ENCODE peak calls at places on chromosomes 4 and X, in six cellular contexts. J is nephron progenitor cell, H is foreskin fibroblast, K is GM13976, G is RWPE1, T is tibial artery. E is an unnamed sample.

GRCh38 chrX:6266041-6266440 is 37.4 kb upstream of the NLGN4X start:
- DNase-seq in H (no peak), K (no peak), T (no peak), G (no peak), J (no peak), E (no peak)

GRCh38 chrX:12614266-12614665 is 176.9 kb upstream of the PRPS2 start:
- DNase-seq in H (no peak), K (no peak), G (peak; percentile 1), J (no peak), T (no peak), E (no peak)

GRCh38 chrX:75038925-75039324 is 113.7 kb upstream of the NEXMIF start:
- DNase-seq in J (no peak), G (no peak), T (no peak), H (peak; percentile 4), K (peak; percentile 3), E (no peak)

GRCh38 chr4:112523008-112523440 is 7.0 kb upstream of the NEUROG2 start:
- DNase-seq in T (no peak), J (peak; percentile 67), H (peak; percentile 73), G (no peak), K (peak; percentile 68), E (no peak)

GRCh38 chr4:86482851-86483490 is 111.1 kb upstream of the PTPN13 start:
- DNase-seq in T (no peak), K (no peak), J (peak; percentile 36), G (no peak), H (peak; percentile 21), E (no peak)

GRCh38 chrX:29044802-29045201 is 457.6 kb downstream of the IL1RAPL1 start:
- DNase-seq in T (no peak), H (no peak), G (no peak), K (no peak), J (no peak), E (no peak)

GRCh38 chrX:154840856-154841255 is 6.4 kb upstream of the SMIM9 start:
- DNase-seq in G (peak; percentile 8), J (no peak), K (peak; percentile 45), H (peak; percentile 62), T (no peak), E (no peak)

GRCh38 chr4:185868983-185869938 is 57.3 kb upstream of the SORBS2 start:
- DNase-seq in J (no peak), K (no peak), T (no peak), H (no peak), G (no peak), E (no peak)

GRCh38 chr4:188242041-188242440 is 102.8 kb downstream of the TRIML1 start:
- DNase-seq in H (no peak), G (no peak), K (no peak), T (no peak), J (no peak), E (no peak)

GRCh38 chr4:42750091-42750490 is 93.2 kb upstream of the ATP8A1 start:
- DNase-seq in G (no peak), K (no peak), H (no peak), T (no peak), J (no peak), E (no peak)

GRCh38 chr4:17580969-17581368 is 4.0 kb downstream of the LAP3 start:
- DNase-seq in K (no peak), H (peak; percentile 41), T (no peak), J (no peak), G (no peak), E (no peak)

GRCh38 chrX:47191331-47191730 is 2.3 kb upstream of the UBA1 start:
- DNase-seq in K (no peak), T (peak; percentile 24), H (peak; percentile 41), G (peak; percentile 45), J (peak; percentile 23), E (no peak)

GRCh38 chr4:14177987-14178386 is 550.5 kb upstream of the BOD1L1 start:
- DNase-seq in K (no peak), G (no peak), T (no peak), J (no peak), H (no peak), E (no peak)

GRCh38 chr4:53500552-53500951 is 90.7 kb downstream of the LNX1 start:
- DNase-seq in G (no peak), T (no peak), H (no peak), K (no peak), J (no peak), E (no peak)

GRCh38 chr4:173057442-173057841 is 111.2 kb upstream of the GALNT7 start:
- DNase-seq in G (no peak), H (peak; percentile 43), K (no peak), T (no peak), J (no peak), E (no peak)

GRCh38 chrX:134026732-134027311 is 41.4 kb upstream of the GPC3 start:
- DNase-seq in G (peak; percentile 10), J (peak; percentile 70), K (peak; percentile 9), H (peak; percentile 45), T (peak; percentile 24), E (no peak)

GRCh38 chr4:53744446-53745160 is 153.3 kb upstream of the LNX1 start:
- DNase-seq in K (no peak), T (no peak), G (no peak), H (peak; percentile 19), J (no peak), E (no peak)

GRCh38 chrX:95903490-95903889 is 781.2 kb upstream of the DIAPH2 start:
- DNase-seq in H (no peak), J (no peak), G (no peak), T (no peak), K (no peak), E (no peak)

GRCh38 chr4:38155589-38156294 is 195.5 kb downstream of the PTTG2 start:
- DNase-seq in K (no peak), J (no peak), T (no peak), G (no peak), H (no peak), E (no peak)

GRCh38 chr4:144674711-144675110 is 28.8 kb downstream of the HHIP start:
- DNase-seq in K (no peak), J (peak; percentile 8), G (no peak), T (no peak), H (no peak), E (no peak)

GRCh38 chr4:165006457-165006856 is 25.3 kb upstream of the TRIM60 start:
- DNase-seq in H (no peak), K (no peak), G (no peak), J (peak; percentile 13), T (no peak), E (no peak)

GRCh38 chrX:109827772-109828171 is 94.7 kb upstream of the ACSL4 start:
- DNase-seq in J (no peak), G (no peak), T (no peak), K (no peak), H (no peak), E (no peak)

GRCh38 chrX:68498508-68499379 is at the start of gene YIPF6:
- DNase-seq in K (peak; percentile 83), G (peak; percentile 52), H (peak; percentile 86), J (peak; percentile 68), T (peak; percentile 68), E (peak; percentile 36)

GRCh38 chrX:133859336-133859735 is 126.1 kb downstream of the GPC3 start:
- DNase-seq in J (no peak), K (no peak), H (no peak), T (no peak), G (peak; percentile 8), E (no peak)

GRCh38 chrX:67546496-67547423 is 2.9 kb downstream of the AR start:
- DNase-seq in H (peak; percentile 26), T (no peak), G (no peak), K (no peak), J (no peak), E (no peak)

GRCh38 chr4:101695176-101695575 is 95.4 kb upstream of the BANK1 start:
- DNase-seq in G (peak; percentile 11), J (no peak), H (peak; percentile 23), K (no peak), T (no peak), E (no peak)

DNA sequence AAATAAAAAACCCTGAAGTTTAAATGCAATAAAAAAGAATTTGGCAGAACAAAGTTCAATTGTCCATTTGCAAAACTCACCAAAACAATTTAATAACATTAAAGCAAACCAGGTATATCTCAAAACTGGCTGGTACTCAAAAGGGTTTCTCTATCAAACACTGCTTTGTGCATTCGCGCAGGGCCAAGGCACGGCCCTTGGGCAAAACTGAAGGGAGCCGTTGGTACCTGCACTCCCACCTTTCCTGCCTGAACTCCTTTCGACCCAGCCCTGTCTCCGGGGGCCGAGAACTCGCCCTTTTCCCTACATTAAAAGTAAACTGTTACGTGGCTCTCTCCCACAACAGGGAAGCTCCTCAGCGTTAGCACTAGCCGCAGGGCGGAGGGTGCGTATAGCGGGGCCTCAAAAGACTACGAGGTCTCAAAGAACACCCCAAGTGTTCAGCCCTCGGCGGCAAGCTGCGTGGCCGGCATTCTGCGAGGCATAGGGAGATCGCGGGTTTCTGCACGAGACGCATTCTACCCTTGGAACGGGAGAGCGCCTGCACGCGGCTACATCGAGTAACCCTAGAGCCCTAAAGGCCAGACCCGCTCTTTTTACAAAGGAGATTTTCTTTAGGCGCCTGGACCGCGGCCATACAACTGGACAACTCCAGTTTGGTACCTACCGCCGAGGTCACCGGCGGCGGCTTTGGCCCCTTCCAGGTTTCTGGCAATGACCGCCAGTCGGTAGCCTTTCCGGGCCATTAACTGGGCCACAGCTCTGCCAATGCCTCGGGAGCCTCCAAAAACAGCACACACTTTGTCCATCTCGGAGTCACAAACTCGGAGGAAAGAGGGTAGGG is 552 bp downstream of the CBR4 start:
- DNase-seq in G (peak; percentile 26), H (peak; percentile 80), T (peak; percentile 55), K (peak; percentile 37), J (peak; percentile 56), E (no peak)
- TF ChIP-seq CTCF in G (peak; percentile 59), H (peak; percentile 22), T (peak; percentile 28), K (no peak), J (no peak), E (peak; percentile 20)

DNA sequence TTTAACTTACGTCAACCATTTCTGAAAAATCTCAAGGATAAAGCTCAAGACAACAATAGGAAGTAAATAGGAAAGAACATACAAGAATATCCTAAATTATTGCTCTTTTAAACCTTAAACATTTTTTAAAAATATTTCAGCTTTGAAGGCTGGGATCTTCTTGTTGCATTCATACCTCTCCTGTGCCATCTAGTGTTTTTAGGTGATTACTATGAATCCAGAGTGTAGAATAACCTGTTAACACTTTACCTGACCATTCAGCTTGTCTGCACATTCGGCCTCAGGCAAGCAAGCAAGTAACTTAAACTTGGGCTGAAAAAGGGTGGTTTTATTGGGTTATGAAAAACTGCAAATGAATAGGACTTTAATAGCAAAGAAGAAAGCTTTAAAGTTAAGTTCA is 507.8 kb upstream of the INTU start:
- DNase-seq in T (no peak), G (no peak), J (no peak), K (no peak), H (peak; percentile 25), E (no peak)
- TF ChIP-seq CTCF in T (no peak), G (no peak), J (no peak), K (no peak), H (peak; percentile 34), E (peak; percentile 28)

GRCh38 chr4:158261480-158261879 is 51.2 kb downstream of the TMEM144 start:
- DNase-seq in H (no peak), K (no peak), J (no peak), G (no peak), T (no peak), E (no peak)

GRCh38 chr4:158254328-158254727 is 44.0 kb downstream of the TMEM144 start:
- DNase-seq in H (no peak), G (no peak), T (no peak), J (no peak), K (no peak), E (no peak)

GRCh38 chr4:158255727-158256324 is 45.5 kb downstream of the TMEM144 start:
- DNase-seq in G (peak; percentile 43), H (peak; percentile 74), T (no peak), J (no peak), K (no peak), E (no peak)

GRCh38 chr4:158259955-158260575 is 49.8 kb downstream of the TMEM144 start:
- DNase-seq in H (peak; percentile 44), K (no peak), T (no peak), J (no peak), G (no peak), E (no peak)
- TF ChIP-seq CTCF in H (no peak), K (no peak), T (peak; percentile 42), J (peak; percentile 40), G (peak; percentile 39), E (peak; percentile 46)

GRCh38 chr4:168832746-168833575 is 177.1 kb downstream of the CBR4 start:
- DNase-seq in J (peak; percentile 73), K (peak; percentile 30), T (peak; percentile 56), H (peak; percentile 57), G (peak; percentile 59), E (no peak)
- TF ChIP-seq CTCF in J (no peak), K (no peak), T (no peak), H (peak; percentile 30), G (no peak), E (no peak)

E was measured in D721Med.